ENCODE peak calls at places on chromosomes 16 and 17, in four cellular contexts. Z, L, E and F are unnamed samples.
A peak's percentile ranks its signal among the peaks of the same experiment; 100 is the strongest.

GRCh38 chr16:47565454-47565853 is 104.3 kb downstream of the PHKB start:
- DNase-seq in L (no peak), E (no peak), Z (peak; percentile 10), F (no peak)

GRCh38 chr16:56351481-56351880 is 73.9 kb downstream of the AMFR start:
- DNase-seq in L (no peak), Z (no peak), E (no peak), F (no peak)

GRCh38 chr17:76968707-76969597 is 100.7 kb downstream of the MGAT5B start:
- DNase-seq in E (no peak), Z (no peak), L (no peak), F (no peak)

GRCh38 chr17:31857920-31858646 is 961 bp downstream of the COPRS start:
- DNase-seq in L (no peak), Z (no peak), E (no peak), F (no peak)

GRCh38 chr17:74619077-74619673 is 4.4 kb downstream of the CD300E start:
- DNase-seq in L (no peak), E (no peak), Z (no peak), F (no peak)

GRCh38 chr16:1537763-1538289 is 4.4 kb downstream of the TMEM204 start:
- DNase-seq in L (no peak), E (no peak), Z (no peak), F (no peak)

GRCh38 chr16:13093676-13094075 is 192.3 kb downstream of the SHISA9 start:
- DNase-seq in Z (no peak), L (no peak), E (no peak), F (no peak)

GRCh38 chr17:80063815-80064585 is 27.6 kb downstream of the CCDC40 start:
- DNase-seq in Z (peak; percentile 83), L (no peak), E (peak; percentile 81), F (peak; percentile 65)

GRCh38 chr17:72462814-72463213 is 342.0 kb downstream of the SOX9 start:
- DNase-seq in L (no peak), Z (peak; percentile 55), E (no peak), F (no peak)

GRCh38 chr16:67198238-67198734 is 645 bp upstream of the ELMO3 start:
- DNase-seq in E (no peak), L (no peak), Z (peak; percentile 66), F (no peak)

GRCh38 chr17:48626470-48627241 is 498 bp upstream of the HOXB9 start:
- DNase-seq in Z (peak; percentile 86), E (no peak), L (no peak), F (peak; percentile 99)

GRCh38 chr16:14172200-14172805 is 101.2 kb downstream of the MRTFB start:
- DNase-seq in Z (no peak), E (peak; percentile 48), L (no peak), F (no peak)

GRCh38 chr16:15643453-15644305 is 725 bp upstream of the MARF1 start:
- DNase-seq in L (no peak), Z (peak; percentile 74), E (peak; percentile 84), F (no peak)

GRCh38 chr16:72995151-72995881 is 52.6 kb downstream of the ZFHX3 start:
- DNase-seq in L (no peak), E (no peak), Z (peak; percentile 50), F (peak; percentile 66)

GRCh38 chr17:80529904-80530292 is 14.7 kb upstream of the RPTOR start:
- DNase-seq in E (no peak), Z (no peak), L (no peak), F (no peak)

GRCh38 chr17:71809537-71809936 is 311.3 kb upstream of the SOX9 start:
- DNase-seq in Z (no peak), L (no peak), E (no peak), F (no peak)

GRCh38 chr17:44602390-44602789 is 45.1 kb downstream of the FZD2 start:
- DNase-seq in E (no peak), Z (no peak), L (no peak), F (no peak)

GRCh38 chr16:51035110-51035498 is 116.0 kb downstream of the SALL1 start:
- DNase-seq in Z (no peak), L (no peak), E (no peak), F (no peak)

GRCh38 chr17:33914120-33914519 is 341.0 kb upstream of the CCL2 start:
- DNase-seq in Z (no peak), E (no peak), L (no peak), F (peak; percentile 51)

GRCh38 chr17:33904438-33904837 is 350.6 kb upstream of the CCL2 start:
- DNase-seq in E (no peak), Z (no peak), L (no peak), F (peak; percentile 35)

GRCh38 chr17:33908363-33909064 is 346.6 kb upstream of the CCL2 start:
- DNase-seq in L (no peak), E (no peak), Z (no peak), F (peak; percentile 70)

GRCh38 chr17:33905338-33905800 is 349.7 kb upstream of the CCL2 start:
- DNase-seq in L (no peak), Z (no peak), E (no peak), F (peak; percentile 79)

GRCh38 chr17:33910200-33910857 is 344.8 kb upstream of the CCL2 start:
- DNase-seq in E (no peak), Z (no peak), L (no peak), F (no peak)
- TF ChIP-seq SMC3 in E (no peak), Z (no peak), L (no peak), F (no peak)

GRCh38 chr17:46064460-46064859 is 65.4 kb downstream of the STH start:
- DNase-seq in Z (no peak), L (no peak), E (no peak), F (no peak)
- TF ChIP-seq POLR2AphosphoS2 in Z (no peak), L (no peak), E (no peak), F (no peak)

DNA sequence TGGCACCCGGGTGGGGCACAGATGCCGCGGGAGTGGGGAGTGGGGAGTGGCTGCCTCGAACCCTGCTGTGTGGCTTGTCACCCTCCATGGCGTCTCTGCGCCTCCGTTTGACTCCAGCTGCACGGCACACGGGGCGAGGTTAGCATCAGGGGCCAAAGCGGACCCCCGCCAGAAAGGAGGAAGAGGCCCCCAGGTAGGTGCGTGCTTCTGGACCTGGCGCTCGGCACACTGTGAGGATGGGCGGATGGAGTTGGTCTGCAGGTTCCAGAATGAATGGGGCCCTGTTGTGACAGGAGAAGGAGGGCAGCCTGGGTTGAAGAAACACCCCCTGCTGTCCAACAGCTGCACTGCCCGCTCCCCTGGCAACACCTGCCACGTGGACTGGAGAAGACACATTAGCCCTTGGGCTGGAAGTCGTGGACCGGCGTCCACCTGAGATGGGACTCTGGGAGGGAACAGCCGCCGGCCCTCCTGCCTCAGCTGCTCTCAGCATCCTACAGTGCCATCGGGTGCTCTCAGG is 9.4 kb upstream of the FASN start:
- DNase-seq in L (no peak), E (peak; percentile 43), Z (peak; percentile 59), F (no peak)
- TF ChIP-seq SMC3 in L (peak; percentile 11), E (peak; percentile 13), Z (no peak), F (no peak)

DNA sequence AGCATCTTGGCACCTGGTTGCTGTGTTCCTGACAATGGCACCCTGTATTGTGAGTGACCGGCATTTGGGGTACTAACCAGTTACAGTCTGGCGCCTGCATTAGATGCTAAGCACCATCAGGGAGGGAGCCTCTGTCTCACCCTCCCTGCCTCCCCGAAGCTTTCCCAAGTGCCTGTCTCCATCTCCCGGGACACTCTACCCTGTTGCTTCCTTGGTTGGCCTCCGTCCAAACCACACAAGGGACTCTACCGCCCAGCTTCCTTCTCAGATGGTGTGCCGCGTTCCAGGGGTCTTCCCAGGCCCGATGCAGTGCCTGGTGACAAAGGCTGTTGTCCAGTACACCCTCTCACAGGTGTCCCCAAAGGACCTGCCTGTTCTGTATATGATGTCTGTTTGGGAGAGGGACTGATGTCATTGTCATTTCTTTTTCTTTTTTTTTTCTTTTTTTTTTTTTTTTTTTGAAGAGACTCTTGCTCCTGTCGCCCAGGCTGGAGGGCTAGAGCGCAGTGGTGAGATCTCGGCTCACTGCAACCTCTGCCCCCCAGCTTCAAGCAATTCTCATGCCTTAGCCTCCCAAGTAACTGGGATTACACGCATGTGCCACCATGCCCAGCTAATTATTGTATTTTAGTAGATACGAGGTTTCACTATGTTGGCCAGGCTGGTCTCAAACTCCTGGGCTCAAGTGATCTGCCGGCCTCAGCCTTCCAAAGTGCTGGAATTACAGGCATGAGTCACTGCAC is 6.7 kb downstream of the SNN start:
- DNase-seq in Z (no peak), L (no peak), E (no peak), F (no peak)
- TF ChIP-seq POLR2AphosphoS2 in Z (no peak), L (no peak), E (no peak), F (no peak)

GRCh38 chr17:58314706-58315015 is 13.9 kb downstream of the TSPOAP1 start:
- DNase-seq in E (no peak), L (no peak), Z (no peak), F (no peak)
- TF ChIP-seq SMC3 in E (no peak), L (no peak), Z (no peak), F (no peak)

GRCh38 chr16:76265434-76266045 is 11.7 kb upstream of the CNTNAP4 start:
- DNase-seq in Z (peak; percentile 27), E (peak; percentile 31), L (no peak), F (peak; percentile 12)
- TF ChIP-seq POLR2AphosphoS2 in Z (no peak), E (no peak), L (no peak), F (no peak)

GRCh38 chr17:17076066-17076465 is 33.8 kb downstream of the MPRIP start:
- DNase-seq in Z (no peak), L (no peak), E (no peak), F (no peak)
- TF ChIP-seq SMC3 in Z (no peak), L (no peak), E (no peak), F (no peak)

DNA sequence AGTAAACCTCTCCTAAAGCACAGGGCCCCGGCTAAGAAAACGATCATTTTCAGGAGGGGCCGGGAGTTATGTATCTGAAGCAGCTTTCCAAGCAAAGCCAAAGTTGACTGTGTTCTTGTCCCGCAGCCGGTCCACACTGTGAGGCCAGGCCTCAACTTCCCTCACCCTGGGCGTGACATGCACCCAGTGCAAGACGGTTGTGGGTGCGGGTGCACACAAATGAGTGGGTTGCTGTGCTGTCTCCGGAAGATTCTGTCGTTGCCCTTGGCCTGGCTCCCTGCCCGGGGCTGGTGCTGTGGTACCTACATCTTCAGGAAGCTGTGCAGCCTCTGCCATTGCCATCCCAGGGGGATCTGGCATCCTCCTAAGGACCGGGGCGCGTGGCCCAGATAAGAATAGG is 16.6 kb downstream of the MLYCD start:
- DNase-seq in Z (no peak), L (no peak), E (no peak), F (no peak)
- TF ChIP-seq POLR2AphosphoS2 in Z (no peak), L (no peak), E (no peak), F (no peak)

GRCh38 chr17:17107891-17108680 is 65.8 kb downstream of the MPRIP start:
- DNase-seq in L (no peak), E (no peak), Z (no peak), F (no peak)

GRCh38 chr17:17107281-17107680 is 65.0 kb downstream of the MPRIP start:
- DNase-seq in E (no peak), L (no peak), Z (no peak), F (no peak)

GRCh38 chr17:17108681-17109049 is 66.4 kb downstream of the MPRIP start:
- DNase-seq in L (no peak), E (no peak), Z (peak; percentile 44), F (no peak)

GRCh38 chr17:17105976-17106375 is 63.7 kb downstream of the MPRIP start:
- DNase-seq in L (no peak), Z (no peak), E (no peak), F (no peak)

GRCh38 chr17:17106716-17107115 is 64.5 kb downstream of the MPRIP start:
- DNase-seq in E (no peak), L (no peak), Z (no peak), F (no peak)
- TF ChIP-seq SMC3 in E (no peak), L (no peak), Z (no peak), F (no peak)